ENCODE peak calls at places on chromosome 2, in five cellular contexts. I, M, P, W and K are unnamed samples. For H3K9me3, the result is how much of the 10 kb centered on the place peaks cover.

GRCh38 chr2:27703638-27704341 is 40.1 kb downstream of the SLC4A1AP start:
- DNase-seq in W (peak), M (no peak), P (peak), I (peak), K (peak)

GRCh38 chr2:22126978-22127377 is 1003.2 kb downstream of the TDRD15 start:
- DNase-seq in W (no peak), I (no peak), P (no peak), M (no peak), K (no peak)

GRCh38 chr2:44705851-44706555 is 235.5 kb upstream of the SIX3 start:
- DNase-seq in P (no peak), M (no peak), W (no peak), I (no peak), K (no peak)

GRCh38 chr2:45946023-45946422 is 294.5 kb downstream of the PRKCE start:
- DNase-seq in M (no peak), W (no peak), I (no peak), P (peak), K (no peak)

GRCh38 chr2:224392545-224392944 is 9.4 kb downstream of the FAM124B start:
- DNase-seq in P (no peak), W (no peak), I (no peak), M (no peak), K (no peak)

GRCh38 chr2:26900831-26901321 is 52.9 kb downstream of the DPYSL5 start:
- DNase-seq in I (no peak), M (peak), W (no peak), P (no peak), K (no peak)

GRCh38 chr2:240229603-240230423 is 89.4 kb upstream of the OTOS start:
- DNase-seq in I (no peak), M (peak), W (peak), P (no peak), K (no peak)

GRCh38 chr2:136131484-136131960 is 13.6 kb upstream of the CXCR4 start:
- DNase-seq in M (no peak), I (no peak), W (no peak), P (no peak), K (no peak)

GRCh38 chr2:32806857-32807256 is 139.9 kb upstream of the LTBP1 start:
- DNase-seq in W (no peak), I (no peak), P (no peak), M (no peak), K (no peak)

GRCh38 chr2:188668017-188668663 is 306.0 kb upstream of the COL3A1 start:
- DNase-seq in W (peak), P (peak), I (no peak), M (no peak), K (no peak)

GRCh38 chr2:96091141-96091710 is 25.1 kb downstream of the ADRA2B start:
- DNase-seq in W (no peak), M (no peak), I (peak), P (no peak), K (no peak)

GRCh38 chr2:72035518-72036172 is 112.0 kb downstream of the CYP26B1 start:
- DNase-seq in W (peak), I (peak), M (peak), P (no peak), K (no peak)

GRCh38 chr2:145287686-145288085 is 767.8 kb upstream of the ZEB2 start:
- DNase-seq in P (no peak), M (no peak), W (no peak), I (no peak), K (no peak)

GRCh38 chr2:174485763-174486613 is 841 bp downstream of the GPR155 start:
- DNase-seq in P (no peak), W (peak), I (no peak), M (no peak), K (no peak)

GRCh38 chr2:239014897-239015768 is 167.2 kb downstream of the TWIST2 start:
- DNase-seq in M (no peak), P (no peak), I (peak), W (peak), K (no peak)

GRCh38 chr2:79982445-79982844 is 322.1 kb downstream of the LRRTM1 start:
- DNase-seq in I (peak), P (peak), M (no peak), W (no peak), K (no peak)

GRCh38 chr2:96150791-96151594 is 5.8 kb upstream of the DUSP2 start:
- DNase-seq in I (no peak), W (peak), P (no peak), M (no peak), K (no peak)

DNA sequence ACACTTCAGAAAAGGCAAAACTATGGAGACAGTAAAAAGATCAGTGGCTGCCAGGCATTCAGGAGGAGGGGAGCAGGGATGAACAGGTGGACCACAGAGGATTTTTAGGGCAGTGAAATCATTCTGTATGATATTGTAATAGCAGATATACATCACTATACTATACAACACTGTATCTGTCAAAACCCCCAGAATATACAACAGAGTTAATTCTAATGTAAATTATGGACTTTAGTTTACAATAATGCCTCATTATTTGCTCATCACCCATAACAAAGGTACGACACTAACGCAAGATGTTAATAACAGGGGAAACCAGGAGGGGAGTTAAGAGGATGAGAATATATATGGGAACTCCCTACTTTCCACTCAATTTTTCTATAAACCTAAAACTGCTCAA is 28.8 kb downstream of the MAP3K2 start:
- DNase-seq in W (no peak), P (no peak), M (no peak), I (no peak), K (no peak)
- H3K9me3 ChIP-seq in W (under half), P (under half), M (under half), I (under half), K (under half)

GRCh38 chr2:100814453-100814852 is 5.5 kb upstream of the NPAS2 start:
- DNase-seq in W (no peak), I (no peak), P (no peak), M (no peak), K (no peak)
- H3K9me3 ChIP-seq in W (under half), I (under half), P (under half), M (under half), K (under half)

DNA sequence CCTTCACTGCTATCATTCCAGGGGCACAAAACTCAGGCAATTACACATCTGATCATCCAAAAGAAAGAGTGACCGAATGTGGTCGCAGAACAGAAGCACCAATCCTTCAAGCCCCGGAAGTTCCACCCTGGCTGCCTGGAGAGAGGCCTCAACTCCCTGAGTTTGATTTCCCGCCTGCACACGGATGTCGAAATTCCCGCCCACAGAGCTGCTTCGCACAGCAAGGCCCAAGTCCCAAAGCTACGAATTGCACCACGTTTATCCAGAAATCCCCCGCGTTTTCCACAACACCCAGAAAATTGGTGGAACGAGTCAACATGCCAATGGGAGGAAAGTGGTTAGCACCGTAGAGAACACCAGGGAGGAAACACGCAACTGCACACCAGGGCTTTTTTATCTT is 445.4 kb downstream of the EIPR1 start:
- DNase-seq in P (no peak), M (peak), W (no peak), I (no peak), K (no peak)
- H3K9me3 ChIP-seq in P (under half), M (under half), W (under half), I (under half), K (under half)

GRCh38 chr2:15988724-15989123 is 48.4 kb downstream of the MYCN start:
- DNase-seq in M (no peak), P (no peak), I (no peak), W (no peak), K (no peak)
- H3K9me3 ChIP-seq in M (under half), P (under half), I (under half), W (under half), K (under half)